ENCODE peak calls at places on chromosomes 12 and 14, in four cellular contexts. M, K, J and N are unnamed samples.

GRCh38 chr12:113850309-113851056 is 115.6 kb downstream of the RBM19 start:
- DNase-seq in J (no peak), M (peak; percentile 31), K (no peak), N (no peak)

GRCh38 chr12:1822699-1823098 is 2.3 kb downstream of the LRTM2 start:
- DNase-seq in J (no peak), K (no peak), M (no peak), N (no peak)

GRCh38 chr12:1325666-1326065 is 268.7 kb downstream of the FBXL14 start:
- DNase-seq in K (no peak), M (no peak), J (no peak), N (no peak)

GRCh38 chr12:91361864-91362263 is 179.2 kb upstream of the DCN start:
- DNase-seq in K (no peak), M (no peak), J (no peak), N (no peak)

GRCh38 chr12:74111688-74112360 is 425.8 kb upstream of the ATXN7L3B start:
- DNase-seq in J (no peak), K (peak; percentile 64), M (no peak), N (no peak)

GRCh38 chr14:51950007-51950406 is 39.3 kb upstream of the RTRAF start:
- DNase-seq in K (no peak), J (no peak), M (no peak), N (no peak)

GRCh38 chr12:93894391-93895095 is 217.4 kb downstream of the CRADD start:
- DNase-seq in M (peak; percentile 81), K (no peak), J (peak; percentile 75), N (no peak)

GRCh38 chr14:58663494-58664111 is 25.8 kb downstream of the DACT1 start:
- DNase-seq in M (no peak), J (no peak), K (peak; percentile 28), N (no peak)

GRCh38 chr12:62250671-62251608 is 9.3 kb upstream of the USP15 start:
- DNase-seq in M (no peak), J (no peak), K (no peak), N (no peak)

GRCh38 chr14:64442300-64442988 is 22.9 kb upstream of the AKAP5 start:
- DNase-seq in J (no peak), K (no peak), M (no peak), N (no peak)

GRCh38 chr14:64450255-64450654 is 15.0 kb upstream of the AKAP5 start:
- DNase-seq in K (no peak), J (no peak), M (no peak), N (no peak)

GRCh38 chr14:64444140-64444539 is 21.2 kb upstream of the AKAP5 start:
- DNase-seq in J (no peak), M (no peak), K (no peak), N (no peak)

GRCh38 chr14:64444984-64445845 is 20.1 kb upstream of the AKAP5 start:
- DNase-seq in M (peak; percentile 46), K (no peak), J (no peak), N (peak; percentile 20)

GRCh38 chr14:64447890-64448667 is 17.2 kb upstream of the AKAP5 start:
- DNase-seq in K (no peak), J (no peak), M (no peak), N (no peak)
- H3K27ac ChIP-seq in K (no peak overlapping the region), J (peak overlapping the region; percentile 79), M (peak overlapping the region; percentile 54), N (no peak overlapping the region)

GRCh38 chr14:101770183-101770582 is 8.7 kb downstream of the PPP2R5C start:
- DNase-seq in J (no peak), M (no peak), K (no peak), N (no peak)

GRCh38 chr14:101774814-101775213 is 13.3 kb downstream of the PPP2R5C start:
- DNase-seq in J (no peak), K (no peak), M (no peak), N (no peak)

GRCh38 chr14:101774006-101774755 is 12.7 kb downstream of the PPP2R5C start:
- DNase-seq in J (no peak), K (no peak), M (no peak), N (no peak)

GRCh38 chr14:101773378-101773777 is 11.9 kb downstream of the PPP2R5C start:
- DNase-seq in K (no peak), M (no peak), J (no peak), N (no peak)

DNA sequence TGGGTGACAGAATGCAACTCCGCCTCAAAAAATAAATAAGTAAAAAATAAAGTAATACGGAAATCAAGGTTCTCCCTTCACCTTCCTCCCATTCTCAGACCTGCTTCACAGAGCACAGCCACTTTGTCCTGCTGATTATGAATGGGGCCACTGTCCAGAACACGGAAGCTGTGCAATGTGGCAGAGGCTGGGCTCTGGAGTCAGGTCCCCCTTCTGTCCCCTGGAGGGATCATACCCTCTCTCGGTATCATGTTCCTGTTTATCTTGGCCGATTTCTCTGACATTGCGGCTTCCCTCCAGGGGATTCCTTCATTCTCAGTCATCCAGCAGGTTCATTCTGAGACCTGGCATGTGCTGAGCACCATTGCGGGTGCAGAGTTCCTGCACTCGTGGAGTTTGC is 11.3 kb downstream of the PPP2R5C start:
- DNase-seq in K (no peak), M (no peak), J (no peak), N (no peak)
- H3K4me3 ChIP-seq in K (no peak overlapping the region), M (no peak overlapping the region), J (no peak overlapping the region), N (no peak overlapping the region)

GRCh38 chr12:132546647-132547046 is 56.7 kb downstream of the FBRSL1 start:
- DNase-seq in K (no peak), J (no peak), M (no peak), N (no peak)
- H3K27ac ChIP-seq in K (peak overlapping the region; percentile 80), J (no peak overlapping the region), M (no peak overlapping the region), N (no peak overlapping the region)

GRCh38 chr12:54412348-54412747 is 6.7 kb downstream of the ITGA5 start:
- DNase-seq in J (no peak), K (no peak), M (no peak), N (no peak)
- H3K4me3 ChIP-seq in J (peak overlapping the region; percentile 100), K (no peak overlapping the region), M (no peak overlapping the region), N (peak overlapping the region; percentile 53)

GRCh38 chr14:101475468-101476257 is 85.6 kb upstream of the DIO3 start:
- DNase-seq in M (peak; percentile 59), K (no peak), J (no peak), N (no peak)

GRCh38 chr14:101473045-101473729 is 88.1 kb upstream of the DIO3 start:
- DNase-seq in K (no peak), M (peak; percentile 13), J (no peak), N (no peak)

GRCh38 chr14:101474563-101475467 is 86.5 kb upstream of the DIO3 start:
- DNase-seq in M (peak; percentile 15), K (no peak), J (no peak), N (no peak)

GRCh38 chr14:101472518-101472849 is 88.8 kb upstream of the DIO3 start:
- DNase-seq in J (no peak), M (peak; percentile 12), K (no peak), N (no peak)

DNA sequence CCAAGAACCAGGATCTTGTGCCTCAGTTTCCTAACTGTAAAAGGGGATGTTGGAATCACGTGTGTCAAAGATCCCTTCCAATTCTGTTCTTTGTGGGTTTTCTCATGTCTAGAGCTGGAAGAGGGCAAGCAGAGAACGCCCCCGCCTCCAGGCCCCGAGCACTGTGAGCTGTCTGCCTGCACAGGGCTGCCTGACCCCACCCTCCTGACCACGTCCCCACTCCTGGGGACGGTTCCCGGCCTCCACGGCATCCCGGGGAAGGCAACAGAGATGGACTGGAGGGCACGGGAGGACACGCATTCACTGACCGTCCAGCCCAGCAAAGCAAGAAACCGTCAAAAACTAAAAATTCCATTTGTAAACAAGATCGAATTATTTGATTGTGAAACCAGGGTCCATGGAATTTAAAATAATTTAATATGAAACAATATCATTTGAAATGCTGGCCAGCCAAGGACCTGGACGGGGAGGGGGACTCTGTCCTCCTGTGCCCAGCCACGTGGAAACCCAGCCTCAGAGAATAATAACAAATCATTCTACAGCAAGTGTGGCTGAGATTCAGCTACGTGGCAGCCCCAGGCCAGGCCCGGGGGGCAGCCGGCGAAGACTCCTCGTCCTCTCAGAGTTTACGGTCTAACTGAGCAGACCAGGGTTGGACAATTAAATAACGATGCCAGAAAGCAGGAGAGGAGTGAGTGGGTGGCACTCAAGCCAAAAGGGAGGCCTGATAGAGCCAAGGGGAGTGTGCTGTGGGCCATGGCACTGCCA is 87.3 kb upstream of the DIO3 start:
- DNase-seq in M (peak; percentile 14), K (no peak), J (no peak), N (no peak)
- H3K27ac ChIP-seq in M (peak overlapping the region; percentile 87), K (no peak overlapping the region), J (no peak overlapping the region), N (no peak overlapping the region)

GRCh38 chr14:21258194-21258888 is 10.9 kb downstream of the HNRNPC start:
- DNase-seq in M (no peak), K (no peak), J (no peak), N (no peak)
- H3K4me3 ChIP-seq in M (no peak overlapping the region), K (no peak overlapping the region), J (no peak overlapping the region), N (no peak overlapping the region)

DNA sequence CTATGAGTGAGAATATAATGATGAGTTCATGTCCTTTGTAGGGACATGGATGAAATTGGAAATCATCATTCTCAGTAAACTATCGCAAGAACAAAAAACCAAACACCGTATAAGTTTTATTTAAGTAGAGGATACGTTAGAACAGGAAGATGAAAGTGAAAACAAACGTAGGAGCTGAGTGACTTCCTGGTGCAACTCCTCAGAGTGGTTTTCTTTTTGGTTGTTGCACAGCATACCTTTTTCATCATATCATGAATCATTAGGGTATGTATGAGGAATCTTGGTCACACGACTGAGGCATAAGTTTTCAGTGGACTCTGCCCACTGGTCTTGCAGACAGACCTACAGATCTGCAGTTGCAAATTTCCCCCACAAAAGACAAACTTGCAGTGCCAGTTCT is 199.0 kb downstream of the LRFN5 start:
- DNase-seq in K (no peak), J (no peak), M (no peak), N (no peak)
- H3K27ac ChIP-seq in K (no peak overlapping the region), J (no peak overlapping the region), M (no peak overlapping the region), N (no peak overlapping the region)